ENCODE peak calls at places on chromosomes 3 and 15, in nine cellular contexts. G is SK-N-SH, J is tibial nerve, M is upper lobe of left lung, Y is HepG2, P is stomach, D is K562, K is A549, O is GM12878. W is an unnamed sample.

GRCh38 chr3:187739125-187739560 is 6.1 kb downstream of the BCL6 start:
- DNase-seq in P (peak; percentile 56), J (peak; percentile 50), D (no peak), Y (no peak), O (no peak), G (no peak), K (no peak), M (peak; percentile 77), W (peak; percentile 77)

GRCh38 chr15:91141102-91141501 is 41.0 kb downstream of the SV2B start:
- DNase-seq in M (no peak), D (no peak), G (no peak), K (no peak), P (no peak), J (no peak), Y (no peak), O (no peak), W (no peak)

GRCh38 chr15:71116366-71116765 is 1.1 kb downstream of the THSD4 start:
- DNase-seq in D (no peak), P (no peak), O (no peak), Y (no peak), J (no peak), K (no peak), G (no peak), M (no peak), W (no peak)

GRCh38 chr15:65421360-65422215 is 1.2 kb downstream of the IGDCC4 start:
- DNase-seq in P (no peak), G (peak; percentile 62), D (peak; percentile 68), J (no peak), K (no peak), M (peak; percentile 82), Y (no peak), O (no peak), W (peak; percentile 89)

GRCh38 chr3:183779896-183780450 is 45.4 kb downstream of the MAP6D1 start:
- DNase-seq in D (no peak), O (no peak), G (no peak), J (no peak), P (no peak), M (no peak), Y (no peak), K (no peak), W (no peak)

GRCh38 chr15:68301300-68301699 is 23.8 kb downstream of the FEM1B start:
- DNase-seq in P (no peak), O (no peak), Y (no peak), K (no peak), D (no peak), J (no peak), G (no peak), M (no peak), W (no peak)

GRCh38 chr15:60764408-60764963 is 285.5 kb upstream of the ICE2 start:
- DNase-seq in P (no peak), O (no peak), M (no peak), Y (no peak), J (no peak), G (no peak), D (no peak), K (no peak), W (no peak)

GRCh38 chr3:102248981-102249705 is 185.7 kb upstream of the ZPLD1 start:
- DNase-seq in K (no peak), J (no peak), O (no peak), Y (no peak), D (no peak), M (no peak), G (no peak), P (no peak), W (no peak)

GRCh38 chr15:64865998-64866520 is 24.3 kb downstream of the PLEKHO2 start:
- DNase-seq in J (no peak), Y (no peak), K (no peak), P (no peak), O (no peak), G (no peak), D (no peak), M (no peak), W (peak; percentile 76)

GRCh38 chr3:24037971-24038370 is 92.9 kb downstream of the NR1D2 start:
- DNase-seq in D (no peak), O (no peak), Y (no peak), G (no peak), M (no peak), P (no peak), J (no peak), K (no peak), W (no peak)

GRCh38 chr3:196603683-196604082 is 35.2 kb downstream of the FBXO45 start:
- DNase-seq in O (no peak), Y (no peak), D (no peak), P (no peak), K (no peak), G (no peak), J (no peak), M (no peak), W (no peak)

GRCh38 chr15:65081758-65082157 is 5.2 kb downstream of the KBTBD13 start:
- DNase-seq in G (no peak), P (no peak), D (no peak), J (no peak), Y (no peak), O (no peak), M (no peak), K (no peak), W (no peak)

GRCh38 chr3:194272861-194273266 is 78.3 kb downstream of the CPN2 start:
- DNase-seq in P (no peak), J (no peak), M (no peak), D (no peak), Y (no peak), K (no peak), O (no peak), G (peak; percentile 80), W (no peak)

GRCh38 chr3:43183456-43183855 is 77.6 kb upstream of the POMGNT2 start:
- DNase-seq in M (no peak), K (no peak), D (no peak), J (no peak), P (no peak), Y (no peak), G (peak; percentile 23), O (no peak), W (no peak)

GRCh38 chr15:32765236-32765635 is 47.4 kb downstream of the GREM1 start:
- DNase-seq in D (no peak), Y (no peak), G (no peak), J (no peak), M (no peak), K (no peak), P (no peak), O (peak; percentile 8), W (no peak)

GRCh38 chr3:20574746-20575145 is 388.7 kb upstream of the SGO1 start:
- DNase-seq in J (no peak), P (no peak), D (no peak), G (no peak), O (no peak), Y (no peak), K (no peak), M (no peak), W (no peak)

GRCh38 chr3:134640872-134641470 is 9.9 kb downstream of the KY start:
- DNase-seq in J (no peak), G (peak; percentile 64), P (peak; percentile 41), K (peak; percentile 14), D (peak; percentile 22), M (no peak), O (no peak), Y (peak; percentile 26), W (no peak)

GRCh38 chr3:195224156-195224979 is 46.6 kb downstream of the XXYLT1 start:
- DNase-seq in J (no peak), M (no peak), P (peak; percentile 13), O (no peak), Y (no peak), G (no peak), D (no peak), K (no peak), W (peak; percentile 23)

GRCh38 chr15:90594297-90594696 is 64.6 kb downstream of the CRTC3 start:
- DNase-seq in K (no peak), Y (no peak), O (peak; percentile 80), M (no peak), G (no peak), D (no peak), J (peak; percentile 82), P (peak; percentile 92), W (peak; percentile 57)

GRCh38 chr15:92421980-92422379 is 28.3 kb downstream of the ST8SIA2 start:
- DNase-seq in D (no peak), J (no peak), M (no peak), O (no peak), K (no peak), P (no peak), G (no peak), Y (no peak), W (no peak)

GRCh38 chr3:9768376-9768775 is 1.4 kb downstream of the CAMK1 start:
- DNase-seq in D (no peak), K (no peak), M (no peak), G (no peak), O (no peak), Y (peak; percentile 25), J (no peak), P (no peak), W (no peak)
- H3K4me3 ChIP-seq in D (no peak overlapping the region), K (no peak overlapping the region), M (no peak overlapping the region), G (no peak overlapping the region), O (no peak overlapping the region), Y (peak overlapping the region; percentile 68), J (peak overlapping the region; percentile 93), P (no peak overlapping the region), W (no peak overlapping the region)

GRCh38 chr3:108202834-108203233 is 19.4 kb downstream of the IFT57 start:
- DNase-seq in O (no peak), K (no peak), D (no peak), P (no peak), G (no peak), J (no peak), M (no peak), Y (no peak), W (no peak)
- TF ChIP-seq EP300 in O (no peak), K (no peak), D (no peak), P (no peak), G (no peak), J (no peak), M (no peak), Y (no peak), W (no peak)

GRCh38 chr15:79089890-79090486 is 592 bp downstream of the RASGRF1 start:
- DNase-seq in M (no peak), G (peak; percentile 45), D (no peak), K (no peak), J (no peak), Y (no peak), O (no peak), P (no peak), W (no peak)
- H3K4me3 ChIP-seq in M (peak overlapping the region; percentile 39), G (no peak overlapping the region), D (no peak overlapping the region), K (peak overlapping the region; percentile 39), J (peak overlapping the region; percentile 33), Y (no peak overlapping the region), O (no peak overlapping the region), P (no peak overlapping the region), W (no peak overlapping the region)

DNA sequence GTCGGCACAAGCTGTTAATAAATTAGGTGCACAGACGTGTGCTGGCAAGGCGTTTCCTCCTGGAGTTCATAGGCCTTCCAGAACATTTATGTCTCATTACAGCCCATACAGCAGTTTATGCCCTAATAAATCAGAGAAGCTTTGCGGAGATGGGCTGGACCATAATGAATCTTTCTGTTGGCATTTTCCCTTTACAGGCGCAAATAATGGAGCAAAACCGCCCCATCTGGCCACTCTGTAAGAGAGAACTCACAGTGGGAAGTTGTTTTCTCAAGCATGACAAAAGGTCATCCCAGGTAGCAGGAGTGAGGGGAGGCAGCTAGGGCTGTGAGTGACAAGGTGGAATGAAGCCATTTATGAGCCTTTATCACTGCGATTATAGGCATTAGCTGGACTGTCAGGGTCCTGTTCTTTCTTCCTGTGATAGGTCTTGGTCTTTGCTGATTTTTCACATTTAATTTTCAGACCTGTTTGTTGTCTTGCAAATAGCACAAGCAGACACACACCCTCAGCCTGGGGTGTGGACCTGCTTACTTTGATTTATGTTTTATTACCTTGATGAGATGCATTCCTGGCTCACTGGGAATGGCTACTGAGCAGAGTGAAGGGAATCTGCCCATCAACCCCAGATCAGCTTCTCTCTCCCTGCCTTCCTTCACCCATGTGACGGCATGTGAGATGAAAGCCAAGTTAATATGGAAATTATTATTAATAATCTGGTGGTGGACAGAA is 257.4 kb downstream of the LRTM1 start:
- DNase-seq in O (no peak), K (no peak), J (no peak), P (no peak), D (no peak), G (no peak), M (no peak), Y (no peak), W (no peak)
- TF ChIP-seq EP300 in O (no peak), K (no peak), J (no peak), P (no peak), D (no peak), G (no peak), M (no peak), Y (no peak), W (no peak)